ENCODE peak calls at places on chromosomes 4 and X, in four cellular contexts. A is NCI-H1105; R is stimulated activated naive B cell treated with anti-CD40 and anti-IgM and Interleukin-4, amounts not matched to agents 10 μg/mL and 1 μg/mL and 100 μg/mL, for 72 hours; I is Ammon's horn. U is an unnamed sample.

GRCh38 chr4:142512161-142512560 is 333.9 kb downstream of the INPP4B start:
- DNase-seq in A (no peak), R (no peak), I (no peak), U (no peak)

GRCh38 chrX:18938710-18939109 is 45.2 kb downstream of the PHKA2 start:
- DNase-seq in A (peak), R (no peak), I (no peak), U (no peak)

GRCh38 chr4:122747883-122748282 is 15.4 kb downstream of the BBS12 start:
- DNase-seq in A (no peak), R (no peak), I (no peak), U (no peak)

GRCh38 chrX:40845331-40845911 is 110.1 kb upstream of the MED14 start:
- DNase-seq in A (no peak), R (no peak), I (peak), U (no peak)

GRCh38 chrX:41594634-41595033 is 94.1 kb upstream of the GPR34 start:
- DNase-seq in A (no peak), R (no peak), I (no peak), U (no peak)

GRCh38 chrX:149032449-149032848 is 472.7 kb downstream of the IDS start:
- DNase-seq in A (no peak), R (no peak), I (no peak), U (no peak)

GRCh38 chr4:150176559-150176958 is 98.3 kb downstream of the DCLK2 start:
- DNase-seq in A (no peak), R (no peak), I (no peak), U (no peak)

GRCh38 chr4:95676190-95676589 is 127.4 kb upstream of the UNC5C start:
- DNase-seq in A (no peak), R (no peak), I (no peak), U (no peak)

GRCh38 chrX:70168238-70169188 is 8.8 kb upstream of the DGAT2L6 start:
- DNase-seq in A (no peak), R (no peak), I (peak), U (no peak)

GRCh38 chrX:150012647-150013046 is 74.4 kb upstream of the EOLA2 start:
- DNase-seq in A (no peak), R (no peak), I (no peak), U (no peak)

GRCh38 chr4:54505362-54505761 is 152.4 kb upstream of the KIT start:
- DNase-seq in A (no peak), R (no peak), I (no peak), U (no peak)

GRCh38 chr4:2843023-2843908 is at the start of gene ADD1:
- DNase-seq in A (peak), R (peak), I (peak), U (peak)

GRCh38 chrX:19683817-19684216 is 168.5 kb upstream of the MAP3K15 start:
- DNase-seq in A (no peak), R (no peak), I (no peak), U (peak)

GRCh38 chrX:29746326-29746725 is 469.0 kb upstream of the MAGEB2 start:
- DNase-seq in A (no peak), R (no peak), I (no peak), U (no peak)

GRCh38 chr4:79209822-79210635 is 115.8 kb downstream of the NAA11 start:
- DNase-seq in A (no peak), R (no peak), I (no peak), U (no peak)

GRCh38 chr4:25859429-25860148 is 3.2 kb downstream of the SEL1L3 start:
- DNase-seq in A (no peak), R (no peak), I (no peak), U (peak)

GRCh38 chr4:978957-979701 is 5.8 kb upstream of the DGKQ start:
- DNase-seq in A (no peak), R (no peak), I (no peak), U (no peak)

GRCh38 chr4:186701273-186701672 is 22.4 kb downstream of the FAT1 start:
- DNase-seq in A (no peak), R (no peak), I (peak), U (no peak)

GRCh38 chr4:128649575-128650205 is 159.8 kb upstream of the JADE1 start:
- DNase-seq in A (no peak), R (no peak), I (no peak), U (no peak)

GRCh38 chr4:7823416-7823824 is 116.2 kb downstream of the AFAP1 start:
- DNase-seq in A (no peak), R (no peak), I (peak), U (no peak)

GRCh38 chr4:7124643-7125442 is 57.0 kb upstream of the GRPEL1 start:
- DNase-seq in A (peak), R (no peak), I (no peak), U (no peak)

GRCh38 chr4:165874799-165875371 is 1.8 kb downstream of the TLL1 start:
- DNase-seq in A (no peak), R (no peak), I (peak), U (no peak)

GRCh38 chr4:174672276-174672675 is 150.0 kb upstream of the HPGD start:
- DNase-seq in A (no peak), R (no peak), I (no peak), U (no peak)

GRCh38 chr4:3041192-3042142 is 32.9 kb downstream of the HTT-AS start:
- DNase-seq in A (no peak), R (peak), I (peak), U (peak)

GRCh38 chrX:24371391-24371972 is 11.0 kb downstream of the SUPT20HL1 start:
- DNase-seq in A (peak), R (peak), I (peak), U (peak)

U was measured in activated T-helper 2 cell treated with anti-CD3 and anti-CD28 coated beads, Interferon-gamma antibody, Interleukin-2, Interleukin-4, amounts not matched to agents 10 μg/mL and 5 μg/mL and 100 μg/mL, durations not matched to agents 14 hours and 24 hours and 36 hours.